ENCODE peak calls at places on chromosomes 11 and 22, in nine cellular contexts. N, U, A, S, I, M, F, Q and C are unnamed samples.

GRCh38 chr11:33857924-33858323 is 34.0 kb downstream of the LMO2 start:
- DNase-seq in N (peak; percentile 72), U (peak; percentile 40), A (peak; percentile 76), S (peak; percentile 85), I (peak; percentile 79), M (peak; percentile 75), F (peak; percentile 72), Q (peak; percentile 83), C (peak; percentile 76)

GRCh38 chr11:105968021-105968697 is 53.9 kb downstream of the MSANTD4 start:
- DNase-seq in N (no peak), U (peak; percentile 94), A (no peak), S (no peak), I (no peak), M (peak; percentile 5), F (no peak), Q (no peak), C (no peak)

GRCh38 chr22:45577746-45578523 is 75.3 kb downstream of the FBLN1 start:
- DNase-seq in N (peak; percentile 75), U (peak; percentile 67), A (peak; percentile 86), S (peak; percentile 95), I (peak; percentile 77), M (peak; percentile 88), F (peak; percentile 74), Q (peak; percentile 80), C (peak; percentile 78)

GRCh38 chr11:37972691-37973090 is 1374.7 kb upstream of the RAG2 start:
- DNase-seq in N (no peak), U (peak; percentile 49), A (no peak), S (no peak), I (no peak), M (no peak), F (no peak), Q (no peak), C (no peak)

GRCh38 chr22:32574397-32574796 is 99.8 kb downstream of the FBXO7 start:
- DNase-seq in N (no peak), U (no peak), A (no peak), S (no peak), I (no peak), M (no peak), F (no peak), Q (no peak), C (no peak)

GRCh38 chr11:17371614-17372013 is 16.8 kb downstream of the KCNJ11 start:
- DNase-seq in N (no peak), U (no peak), A (no peak), S (no peak), I (no peak), M (peak; percentile 56), F (no peak), Q (no peak), C (no peak)

GRCh38 chr11:32573228-32573627 is 10.4 kb upstream of the EIF3M start:
- DNase-seq in N (no peak), U (no peak), A (no peak), S (no peak), I (no peak), M (no peak), F (no peak), Q (no peak), C (no peak)

GRCh38 chr11:13837286-13837685 is 125.2 kb upstream of the SPON1 start:
- DNase-seq in N (no peak), U (peak; percentile 98), A (no peak), S (no peak), I (no peak), M (no peak), F (no peak), Q (no peak), C (no peak)

GRCh38 chr11:119377961-119378667 is 3.4 kb downstream of the USP2 start:
- DNase-seq in N (no peak), U (no peak), A (no peak), S (no peak), I (no peak), M (no peak), F (no peak), Q (no peak), C (peak; percentile 58)

GRCh38 chr22:47053013-47053864 is 290.8 kb downstream of the TBC1D22A start:
- DNase-seq in N (no peak), U (no peak), A (no peak), S (no peak), I (no peak), M (no peak), F (no peak), Q (no peak), C (no peak)